ENCODE peak calls at places on chromosomes 2 and 18, in eight cellular contexts. Y is effector memory CD4-positive, alpha-beta T cell; K is H9; S is brain microvascular endothelial cell; D is neural progenitor cell; W is OCI-LY7; A is GM23338; U is lung. N is an unnamed sample.

GRCh38 chr2:238092486-238093035 is 7.6 kb upstream of the ESPNL start:
- DNase-seq in D (no peak), A (no peak), S (no peak), K (no peak), Y (no peak), U (no peak), W (no peak), N (no peak)

GRCh38 chr2:17835511-17835910 is 19.3 kb downstream of the MSGN1 start:
- DNase-seq in Y (no peak), U (no peak), W (no peak), D (no peak), S (peak; percentile 41), K (no peak), A (peak; percentile 25), N (no peak)

GRCh38 chr2:38960609-38961320 is 71.1 kb downstream of the ARHGEF33 start:
- DNase-seq in Y (no peak), S (no peak), U (no peak), K (peak; percentile 64), D (no peak), W (no peak), A (no peak), N (no peak)

GRCh38 chr2:63755980-63756379 is 85.7 kb upstream of the UGP2 start:
- DNase-seq in Y (no peak), W (no peak), A (no peak), D (no peak), S (no peak), K (no peak), U (no peak), N (no peak)

GRCh38 chr2:45275235-45275805 is 266.1 kb upstream of the SIX2 start:
- DNase-seq in U (no peak), W (no peak), K (no peak), S (peak; percentile 56), D (no peak), A (no peak), Y (no peak), N (peak; percentile 66)

GRCh38 chr2:237714690-237715458 is 83.7 kb upstream of the RBM44 start:
- DNase-seq in A (peak; percentile 61), U (peak; percentile 56), W (no peak), K (peak; percentile 40), Y (no peak), S (peak; percentile 78), D (peak; percentile 61), N (no peak)

GRCh38 chr2:222866358-222866960 is 5.6 kb downstream of the ACSL3 start:
- DNase-seq in K (no peak), D (no peak), Y (no peak), W (no peak), A (peak; percentile 51), U (no peak), S (no peak), N (no peak)

GRCh38 chr2:228983700-228984099 is 287.4 kb downstream of the PID1 start:
- DNase-seq in W (no peak), K (no peak), D (no peak), U (no peak), S (no peak), A (no peak), Y (no peak), N (no peak)

GRCh38 chr18:524496-524895 is 24.0 kb upstream of the COLEC12 start:
- DNase-seq in K (no peak), Y (no peak), U (no peak), W (no peak), D (no peak), A (no peak), S (no peak), N (no peak)

GRCh38 chr2:164757934-164758695 is 83.5 kb downstream of the COBLL1 start:
- DNase-seq in Y (no peak), A (no peak), U (no peak), D (no peak), W (peak; percentile 33), K (no peak), S (peak; percentile 57), N (no peak)

GRCh38 chr2:234945339-234945895 is 6.4 kb upstream of the SH3BP4 start:
- DNase-seq in D (no peak), A (no peak), Y (no peak), U (no peak), S (no peak), W (no peak), K (no peak), N (no peak)

GRCh38 chr2:134191835-134192234 is 62.0 kb upstream of the MGAT5 start:
- DNase-seq in W (no peak), U (no peak), D (no peak), Y (no peak), S (no peak), A (no peak), K (no peak), N (no peak)

DNA sequence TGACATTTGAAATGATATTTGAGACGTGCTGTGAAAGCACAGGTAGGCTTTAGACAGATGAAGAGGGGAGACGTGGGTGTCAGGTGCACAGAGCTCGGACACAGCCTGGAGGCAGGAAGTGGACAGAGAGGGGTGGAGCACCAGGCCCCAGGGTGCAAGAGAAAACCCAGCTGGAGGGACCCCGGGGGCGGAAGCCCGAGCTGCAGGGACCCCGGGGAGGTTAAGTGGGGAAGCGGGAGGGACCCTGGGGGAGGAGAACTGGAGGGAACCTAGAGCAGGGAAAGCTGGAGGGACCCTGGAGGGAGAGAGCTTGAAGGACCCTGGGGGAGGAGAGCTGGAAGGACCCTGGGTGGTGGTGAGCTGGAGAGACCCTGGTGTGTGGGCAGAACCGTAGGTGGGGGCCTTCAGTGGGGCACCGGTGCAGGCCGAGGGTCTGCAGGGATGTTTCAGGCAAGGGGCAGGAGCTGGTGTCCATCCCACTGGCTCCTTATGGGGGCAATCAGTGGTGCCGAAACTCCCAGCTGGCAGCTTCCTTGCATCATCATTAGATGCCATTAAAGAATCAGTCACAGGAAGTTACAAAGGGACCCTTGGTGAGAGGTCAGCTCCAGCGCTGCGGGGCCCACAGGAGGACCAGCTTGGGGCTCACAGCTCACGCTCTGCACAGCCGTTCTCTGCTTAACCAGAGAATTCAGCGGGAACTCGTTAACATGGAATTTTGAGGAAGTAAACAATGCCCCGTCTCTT is 246.6 kb downstream of the EIPR1 start:
- DNase-seq in Y (no peak), S (no peak), U (no peak), D (peak; percentile 47), A (no peak), K (no peak), W (no peak), N (no peak)
- H3K27ac ChIP-seq in Y (no peak overlapping the region), S (no peak overlapping the region), U (no peak overlapping the region), D (no peak overlapping the region), A (no peak overlapping the region), K (no peak overlapping the region), W (no peak overlapping the region), N (no peak overlapping the region)

DNA sequence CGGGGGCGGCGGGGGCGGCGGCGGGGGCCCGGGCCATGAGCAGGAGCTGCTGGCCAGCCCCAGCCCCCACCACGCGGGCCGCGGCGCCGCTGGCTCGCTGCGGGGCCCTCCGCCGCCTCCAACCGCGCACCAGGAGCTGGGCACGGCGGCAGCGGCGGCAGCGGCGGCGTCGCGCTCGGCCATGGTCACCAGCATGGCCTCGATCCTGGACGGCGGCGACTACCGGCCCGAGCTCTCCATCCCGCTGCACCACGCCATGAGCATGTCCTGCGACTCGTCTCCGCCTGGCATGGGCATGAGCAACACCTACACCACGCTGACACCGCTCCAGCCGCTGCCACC is 648 bp downstream of the ONECUT2 start:
- DNase-seq in D (no peak), K (no peak), U (no peak), S (no peak), A (peak; percentile 10), Y (no peak), W (no peak), N (no peak)
- H3K27ac ChIP-seq in D (no peak overlapping the region), K (no peak overlapping the region), U (no peak overlapping the region), S (no peak overlapping the region), A (no peak overlapping the region), Y (no peak overlapping the region), W (no peak overlapping the region), N (no peak overlapping the region)

GRCh38 chr2:189177441-189177840 is 2.1 kb downstream of the COL5A2 start:
- DNase-seq in K (no peak), U (no peak), S (no peak), W (no peak), A (no peak), Y (no peak), D (no peak), N (no peak)

GRCh38 chr2:189168876-189169499 is 10.6 kb downstream of the COL5A2 start:
- DNase-seq in W (no peak), K (no peak), Y (no peak), D (no peak), A (no peak), U (no peak), S (no peak), N (no peak)

GRCh38 chr2:189175869-189176431 is 3.6 kb downstream of the COL5A2 start:
- DNase-seq in D (no peak), Y (no peak), W (no peak), S (no peak), U (no peak), A (no peak), K (no peak), N (no peak)

GRCh38 chr2:189178007-189178406 is 1.6 kb downstream of the COL5A2 start:
- DNase-seq in D (no peak), W (no peak), S (no peak), A (no peak), K (no peak), Y (no peak), U (no peak), N (no peak)

DNA sequence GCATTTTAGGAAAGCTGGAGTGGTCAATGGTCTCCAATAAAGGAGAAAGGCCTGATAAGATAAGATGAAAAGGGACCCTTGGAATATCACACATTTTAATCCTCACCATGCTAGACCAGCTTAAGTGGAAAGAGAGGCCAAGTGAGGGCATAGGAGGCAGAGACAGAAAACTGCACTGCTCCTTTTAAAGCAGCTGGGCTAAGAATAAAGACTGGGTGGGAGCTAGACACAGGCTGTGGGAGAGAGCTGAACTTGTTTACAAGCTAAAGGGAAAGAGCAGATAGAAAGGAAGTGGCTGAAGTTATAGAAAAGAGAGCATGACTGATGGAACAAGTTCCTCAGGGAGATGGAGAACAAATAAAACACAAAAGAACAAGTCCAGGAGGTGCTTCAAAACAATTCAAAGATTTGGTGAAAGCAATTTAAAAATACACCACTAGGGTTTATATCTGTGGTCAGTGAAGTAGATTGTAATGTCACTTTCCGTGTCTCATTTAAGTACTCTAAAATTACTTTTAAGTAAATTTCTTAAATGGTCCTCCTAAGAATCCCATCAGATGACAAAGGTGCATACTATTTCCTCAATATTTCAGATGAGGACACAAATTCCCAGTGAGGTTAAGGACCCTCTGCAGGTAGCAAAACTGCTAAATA is 7.5 kb downstream of the COL5A2 start:
- DNase-seq in D (no peak), A (no peak), U (no peak), S (no peak), Y (no peak), W (no peak), K (no peak), N (no peak)
- H3K27ac ChIP-seq in D (no peak overlapping the region), A (no peak overlapping the region), U (no peak overlapping the region), S (no peak overlapping the region), Y (no peak overlapping the region), W (no peak overlapping the region), K (no peak overlapping the region), N (no peak overlapping the region)

DNA sequence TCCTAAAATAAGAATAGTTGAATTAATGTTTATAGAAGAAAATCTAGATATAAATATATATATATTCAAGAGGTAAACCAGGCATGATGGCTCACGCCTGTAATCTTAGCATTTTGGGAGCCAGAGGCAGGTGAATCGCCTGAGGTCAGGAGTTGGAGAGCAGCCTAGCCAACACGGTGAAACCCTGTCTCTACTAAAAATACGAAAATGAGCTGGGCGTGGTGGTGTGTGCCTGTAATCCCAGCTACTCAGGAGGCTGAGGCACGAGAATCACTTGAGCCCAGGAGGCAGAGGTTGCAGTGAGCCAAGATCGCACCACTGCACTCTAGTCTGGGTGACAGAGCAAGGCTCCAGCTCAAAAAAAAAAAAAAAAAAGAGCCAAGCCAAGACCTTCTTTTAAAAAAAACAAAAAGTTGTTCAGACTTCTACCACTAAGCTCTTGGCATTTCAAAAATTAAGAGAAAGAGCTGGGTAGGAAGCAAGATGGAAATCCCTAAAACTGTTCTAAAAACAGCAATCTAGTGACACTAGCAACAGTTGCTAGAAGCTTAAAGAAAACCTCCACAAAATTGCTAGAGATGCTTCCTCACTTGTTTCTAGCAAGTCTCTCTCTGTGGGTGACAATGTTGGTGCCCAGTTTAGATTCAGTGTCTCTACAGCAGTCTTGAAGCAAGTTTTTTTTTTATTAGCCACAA is 70.4 kb downstream of the ANKRD44 start:
- DNase-seq in S (no peak), D (no peak), Y (no peak), A (no peak), U (no peak), K (no peak), W (peak; percentile 44), N (no peak)
- H3K27ac ChIP-seq in S (no peak overlapping the region), D (no peak overlapping the region), Y (peak overlapping the region; percentile 79), A (no peak overlapping the region), U (peak overlapping the region; percentile 47), K (no peak overlapping the region), W (peak overlapping the region; percentile 63), N (no peak overlapping the region)